ENCODE peak calls at places on chromosome 21, in ten cellular contexts. N, L, A, K, X, J, P, R, D and G are unnamed samples.

GRCh38 chr21:16407403-16408279 is 677.9 kb downstream of the USP25 start:
- DNase-seq in D (no peak), K (no peak), R (no peak), P (no peak), N (no peak), L (no peak), A (no peak), X (no peak), J (no peak), G (no peak)

GRCh38 chr21:44093761-44094160 is 13.4 kb upstream of the PWP2 start:
- DNase-seq in L (no peak), N (no peak), R (no peak), X (no peak), J (no peak), K (peak; percentile 42), A (no peak), D (no peak), P (no peak), G (no peak)

GRCh38 chr21:39001341-39001740 is 181.9 kb downstream of the PSMG1 start:
- DNase-seq in R (no peak), X (no peak), L (no peak), N (no peak), A (no peak), P (no peak), D (no peak), K (no peak), J (no peak), G (no peak)

GRCh38 chr21:45362077-45362747 is 42.8 kb upstream of the COL18A1 start:
- DNase-seq in K (no peak), J (no peak), X (no peak), A (no peak), P (no peak), N (no peak), D (no peak), R (no peak), L (no peak), G (no peak)

GRCh38 chr21:40512590-40512989 is 334.4 kb downstream of the DSCAM start:
- DNase-seq in N (no peak), R (no peak), J (no peak), K (no peak), A (no peak), X (no peak), L (no peak), P (no peak), D (no peak), G (no peak)

GRCh38 chr21:46005481-46005881 is 23.9 kb downstream of the COL6A1 start:
- DNase-seq in J (no peak), A (no peak), K (no peak), X (no peak), P (no peak), N (no peak), D (no peak), L (no peak), R (no peak), G (no peak)

GRCh38 chr21:42678118-42678430 is 24.7 kb downstream of the PDE9A start:
- DNase-seq in P (no peak), D (no peak), A (no peak), L (no peak), R (no peak), X (no peak), N (no peak), K (no peak), J (peak; percentile 48), G (no peak)

GRCh38 chr21:45971487-45972352 is 9.8 kb upstream of the COL6A1 start:
- DNase-seq in A (no peak), D (no peak), P (no peak), N (no peak), K (peak; percentile 64), R (no peak), J (no peak), L (no peak), X (peak; percentile 85), G (no peak)

GRCh38 chr21:44881586-44881939 is 8.1 kb upstream of the PTTG1IP start:
- DNase-seq in L (no peak), D (no peak), N (no peak), P (no peak), R (no peak), K (peak; percentile 47), A (no peak), J (no peak), X (no peak), G (no peak)

GRCh38 chr21:43352568-43353281 is 74.2 kb downstream of the SIK1 start:
- DNase-seq in D (no peak), N (no peak), A (no peak), K (no peak), R (no peak), X (peak; percentile 41), P (no peak), J (no peak), L (no peak), G (no peak)

GRCh38 chr21:42209801-42210479 is 9.0 kb upstream of the ABCG1 start:
- DNase-seq in J (no peak), N (no peak), D (no peak), L (no peak), R (no peak), X (peak; percentile 6), P (no peak), K (no peak), A (no peak), G (no peak)

GRCh38 chr21:23881783-23882182 is 1725.5 kb downstream of the MRPL39 start:
- DNase-seq in N (no peak), D (no peak), P (no peak), A (no peak), J (no peak), K (no peak), R (no peak), X (no peak), L (no peak), G (no peak)

GRCh38 chr21:40355076-40355475 is 487.8 kb downstream of the PCP4 start:
- DNase-seq in L (no peak), D (no peak), P (no peak), X (no peak), R (no peak), A (no peak), N (no peak), J (no peak), K (no peak), G (no peak)

GRCh38 chr21:41956926-41957729 is 3.3 kb upstream of the C2CD2 start:
- DNase-seq in N (peak; percentile 57), P (no peak), X (peak; percentile 87), K (no peak), L (no peak), J (no peak), D (no peak), R (no peak), A (no peak), G (no peak)

GRCh38 chr21:37225440-37225839 is 41.7 kb downstream of the VPS26C start:
- DNase-seq in N (no peak), D (no peak), R (no peak), P (no peak), X (no peak), K (no peak), L (no peak), A (no peak), J (no peak), G (no peak)

GRCh38 chr21:46150491-46151121 is 4.8 kb downstream of the FTCD start:
- DNase-seq in N (no peak), L (no peak), R (no peak), K (peak; percentile 57), J (no peak), P (no peak), A (peak; percentile 24), D (no peak), X (no peak), G (peak; percentile 60)

GRCh38 chr21:24938592-24938991 is 668.7 kb downstream of the MRPL39 start:
- DNase-seq in L (no peak), D (no peak), R (no peak), X (no peak), K (no peak), P (no peak), A (no peak), J (no peak), N (no peak), G (no peak)